ENCODE peak calls at places on chromosomes 3 and 15, in nine cellular contexts. N is bronchial epithelial cell, P is H1, R is choroid plexus epithelial cell, I is fibroblast of pulmonary artery, W is fibroblast of the aortic adventitia, D is astrocyte of the spinal cord, L is BJ, E is AG04450. Z is an unnamed sample.

GRCh38 chr3:23738946-23739345 is 66.8 kb upstream of the UBE2E1 start:
- DNase-seq in N (peak; percentile 80), P (no peak), R (peak; percentile 12), I (no peak), W (peak; percentile 52), D (no peak), L (no peak), E (no peak), Z (no peak)

GRCh38 chr3:156816091-156816793 is 9.9 kb upstream of the LEKR1 start:
- DNase-seq in N (no peak), P (no peak), R (peak; percentile 63), I (peak; percentile 57), W (peak; percentile 44), D (peak; percentile 39), L (peak; percentile 26), E (no peak), Z (peak; percentile 40)

GRCh38 chr3:49339593-49339946 is 283 bp downstream of the USP4 start:
- DNase-seq in N (no peak), P (peak; percentile 19), R (no peak), I (no peak), W (no peak), D (no peak), L (no peak), E (no peak), Z (peak; percentile 40)

GRCh38 chr3:127951276-127951675 is 36.2 kb downstream of the KBTBD12 start:
- DNase-seq in N (peak; percentile 49), P (no peak), R (peak; percentile 37), I (no peak), W (peak; percentile 52), D (peak; percentile 38), L (no peak), E (no peak), Z (no peak)

GRCh38 chr15:99486371-99487336 is 79.1 kb upstream of the MEF2A start:
- DNase-seq in N (peak; percentile 35), P (no peak), R (no peak), I (peak; percentile 74), W (peak; percentile 92), D (peak; percentile 46), L (peak; percentile 59), E (no peak), Z (no peak)

GRCh38 chr15:55279746-55280351 is 9.8 kb downstream of the RAB27A start:
- DNase-seq in N (peak; percentile 80), P (no peak), R (peak; percentile 94), I (peak; percentile 77), W (peak; percentile 79), D (peak; percentile 89), L (peak; percentile 73), E (peak; percentile 68), Z (no peak)

GRCh38 chr3:41330465-41330864 is 131.2 kb downstream of the CTNNB1 start:
- DNase-seq in N (no peak), P (no peak), R (peak; percentile 55), I (peak; percentile 25), W (no peak), D (peak; percentile 82), L (no peak), E (no peak), Z (no peak)

GRCh38 chr3:38617137-38617536 is 32.4 kb downstream of the SCN5A start:
- DNase-seq in N (no peak), P (no peak), R (no peak), I (no peak), W (no peak), D (no peak), L (no peak), E (no peak), Z (no peak)

GRCh38 chr15:90211009-90211408 is 9.9 kb downstream of the SEMA4B start:
- DNase-seq in N (no peak), P (no peak), R (no peak), I (no peak), W (no peak), D (no peak), L (no peak), E (no peak), Z (no peak)

GRCh38 chr3:128060473-128061381 is 8.5 kb downstream of the SEC61A1 start:
- DNase-seq in N (peak; percentile 87), P (no peak), R (peak; percentile 87), I (peak; percentile 87), W (peak; percentile 96), D (peak; percentile 91), L (peak; percentile 96), E (peak; percentile 95), Z (no peak)

GRCh38 chr15:57364282-57365007 is 11.9 kb upstream of the CGNL1 start:
- DNase-seq in N (no peak), P (no peak), R (peak; percentile 57), I (peak; percentile 29), W (peak; percentile 34), D (peak; percentile 39), L (no peak), E (no peak), Z (no peak)

GRCh38 chr3:127166501-127167065 is 26.3 kb upstream of the PRR23E start:
- DNase-seq in N (no peak), P (no peak), R (no peak), I (no peak), W (no peak), D (no peak), L (no peak), E (no peak), Z (no peak)

GRCh38 chr3:170690133-170690981 is 104.5 kb upstream of the SLC7A14 start:
- DNase-seq in N (no peak), P (no peak), R (peak; percentile 70), I (peak; percentile 48), W (peak; percentile 62), D (no peak), L (no peak), E (no peak), Z (peak; percentile 70)

GRCh38 chr15:89446260-89446891 is 50.0 kb downstream of the RHCG start:
- DNase-seq in N (no peak), P (no peak), R (no peak), I (no peak), W (no peak), D (no peak), L (no peak), E (no peak), Z (no peak)

GRCh38 chr15:41698779-41699178 is 38.6 kb downstream of the MGA start:
- DNase-seq in N (no peak), P (no peak), R (no peak), I (no peak), W (no peak), D (peak; percentile 63), L (peak; percentile 21), E (peak; percentile 7), Z (no peak)

GRCh38 chr15:41692049-41692448 is 31.8 kb downstream of the MGA start:
- DNase-seq in N (no peak), P (no peak), R (no peak), I (no peak), W (no peak), D (no peak), L (no peak), E (no peak), Z (no peak)

GRCh38 chr15:41691471-41691870 is 31.3 kb downstream of the MGA start:
- DNase-seq in N (peak; percentile 9), P (no peak), R (peak; percentile 35), I (peak; percentile 53), W (peak; percentile 17), D (no peak), L (no peak), E (no peak), Z (no peak)

GRCh38 chr15:41693757-41694156 is 33.6 kb downstream of the MGA start:
- DNase-seq in N (no peak), P (no peak), R (no peak), I (no peak), W (no peak), D (no peak), L (no peak), E (no peak), Z (no peak)

DNA sequence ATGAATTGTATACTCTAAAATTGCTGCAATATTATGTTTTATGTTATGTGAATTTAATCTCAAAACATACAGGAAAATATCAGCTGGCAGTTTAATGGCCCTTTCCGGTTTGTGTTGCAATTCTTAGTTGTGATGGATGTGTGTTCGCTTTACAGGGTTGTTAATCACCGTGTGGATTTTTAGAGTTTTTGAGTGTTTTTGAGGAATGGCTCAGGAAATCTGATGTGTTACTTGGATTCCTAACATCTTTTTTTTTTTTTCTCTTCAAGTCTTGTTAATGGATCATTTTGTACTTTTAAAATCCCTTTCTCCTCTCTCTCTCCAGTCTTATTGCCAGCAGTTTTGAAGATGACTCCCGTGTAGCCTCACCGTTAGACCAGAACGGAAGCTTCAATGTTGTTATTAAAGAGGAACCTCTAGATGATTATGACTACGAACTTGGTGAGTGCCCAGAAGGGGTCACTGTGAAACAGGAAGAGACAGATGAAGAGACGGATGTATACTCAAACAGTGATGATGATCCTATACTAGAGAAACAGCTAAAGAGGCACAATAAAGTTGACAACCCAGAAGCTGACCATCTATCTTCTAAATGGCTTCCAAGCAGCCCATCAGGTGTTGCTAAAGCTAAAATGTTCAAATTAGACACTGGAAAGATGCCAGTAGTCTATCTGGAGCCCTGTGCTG is 35.7 kb downstream of the MGA start:
- DNase-seq in N (peak; percentile 17), P (no peak), R (peak; percentile 82), I (peak; percentile 61), W (peak; percentile 21), D (peak; percentile 42), L (no peak), E (peak; percentile 16), Z (no peak)
- TF ChIP-seq CTCF in N (no peak), P (peak; percentile 34), R (peak; percentile 61), I (peak; percentile 42), W (no peak), D (peak; percentile 46), L (no peak), E (peak; percentile 51), Z (peak; percentile 37)

DNA sequence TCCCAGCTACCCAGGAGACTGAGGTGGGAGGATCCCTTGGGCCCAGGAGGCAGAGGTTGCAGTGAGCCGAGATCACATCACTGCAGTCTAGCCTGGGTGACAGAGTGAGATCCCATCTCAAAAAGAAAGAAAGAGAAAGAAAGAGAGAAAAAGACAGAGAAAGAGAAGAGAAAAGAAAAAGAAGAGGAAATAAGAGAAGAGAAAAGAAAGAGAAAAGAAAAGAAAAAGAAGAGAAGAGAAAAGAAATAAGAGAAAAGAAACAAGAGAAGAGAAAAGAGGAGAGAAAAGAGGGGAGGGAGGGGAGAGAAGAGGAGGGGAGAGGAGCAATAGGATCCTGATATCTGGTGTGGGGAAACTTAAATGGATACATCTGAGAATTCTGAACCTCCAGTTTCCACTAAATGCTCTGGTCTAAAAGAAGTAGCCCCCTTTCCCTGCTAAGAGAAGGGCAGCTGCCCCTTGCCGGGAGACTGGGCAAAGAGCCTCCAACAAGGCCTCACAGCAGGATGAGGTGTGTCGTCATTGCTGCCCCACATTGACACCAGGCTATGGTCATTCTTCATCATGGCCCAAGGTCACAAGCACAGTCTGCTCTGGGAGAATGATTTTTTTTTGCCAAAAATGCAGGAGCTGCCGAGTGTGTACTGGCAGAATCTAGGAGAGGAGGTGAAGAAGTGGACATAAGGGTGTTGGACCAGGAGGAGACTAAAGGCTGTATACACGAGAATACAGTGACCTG is 21.1 kb upstream of the COMMD4 start:
- DNase-seq in N (no peak), P (no peak), R (no peak), I (no peak), W (no peak), D (no peak), L (no peak), E (no peak), Z (no peak)
- TF ChIP-seq CTCF in N (no peak), P (no peak), R (no peak), I (no peak), W (no peak), D (no peak), L (no peak), E (no peak), Z (no peak)

GRCh38 chr15:31365655-31366127 is 39.1 kb downstream of the KLF13 start:
- DNase-seq in N (peak; percentile 61), P (peak; percentile 44), R (peak; percentile 95), I (peak; percentile 92), W (peak; percentile 84), D (peak; percentile 75), L (peak; percentile 37), E (peak; percentile 26), Z (peak; percentile 35)
- TF ChIP-seq CTCF in N (peak; percentile 54), P (peak; percentile 44), R (peak; percentile 62), I (peak; percentile 44), W (peak; percentile 60), D (peak; percentile 50), L (peak; percentile 62), E (peak; percentile 44), Z (peak; percentile 46)

GRCh38 chr3:43071313-43071893 is 34.5 kb downstream of the POMGNT2 start:
- DNase-seq in N (no peak), P (peak; percentile 27), R (peak; percentile 7), I (no peak), W (no peak), D (no peak), L (no peak), E (no peak), Z (no peak)
- TF ChIP-seq CTCF in N (peak; percentile 31), P (peak; percentile 78), R (peak; percentile 61), I (peak; percentile 37), W (peak; percentile 55), D (peak; percentile 24), L (peak; percentile 38), E (peak; percentile 42), Z (peak; percentile 56)